ENCODE peak calls at places on chromosomes 16 and 17, in nine cellular contexts. A, J, D, W, S, B, M, P and O are unnamed samples.

GRCh38 chr17:79721993-79722671 is 8.6 kb upstream of the ENPP7 start:
- DNase-seq in A (no peak), J (no peak), D (no peak), W (peak; percentile 9), S (no peak), B (peak; percentile 49), M (no peak), P (no peak), O (no peak)

GRCh38 chr16:66844009-66844341 is 239 bp upstream of the CA7 start:
- DNase-seq in A (no peak), J (no peak), D (no peak), W (no peak), S (no peak), B (no peak), M (no peak), P (no peak), O (no peak)

GRCh38 chr16:52914428-52914827 is 138.3 kb downstream of the CHD9NB start:
- DNase-seq in A (no peak), J (no peak), D (no peak), W (no peak), S (no peak), B (no peak), M (no peak), P (no peak), O (no peak)

GRCh38 chr17:32206816-32207215 is 58.8 kb upstream of the RHBDL3 start:
- DNase-seq in A (no peak), J (no peak), D (no peak), W (no peak), S (peak; percentile 29), B (no peak), M (no peak), P (no peak), O (no peak)

GRCh38 chr17:17256316-17256715 is 19.3 kb upstream of the FLCN start:
- DNase-seq in A (no peak), J (no peak), D (no peak), W (no peak), S (no peak), B (no peak), M (no peak), P (no peak), O (no peak)

GRCh38 chr16:59920054-59920453 is 1185.9 kb upstream of the GOT2 start:
- DNase-seq in A (no peak), J (no peak), D (no peak), W (no peak), S (no peak), B (no peak), M (no peak), P (no peak), O (no peak)

GRCh38 chr17:11035681-11036080 is 197.8 kb upstream of the PIRT start:
- DNase-seq in A (no peak), J (no peak), D (no peak), W (no peak), S (no peak), B (no peak), M (no peak), P (no peak), O (no peak)

GRCh38 chr17:61382796-61383688 is 16.6 kb upstream of the TBX2 start:
- DNase-seq in A (no peak), J (no peak), D (no peak), W (no peak), S (no peak), B (no peak), M (no peak), P (no peak), O (no peak)

GRCh38 chr17:31533546-31534155 is 142.2 kb downstream of the RAB11FIP4 start:
- DNase-seq in A (peak; percentile 49), J (no peak), D (peak; percentile 43), W (peak; percentile 77), S (peak; percentile 75), B (peak; percentile 70), M (peak; percentile 23), P (no peak), O (peak; percentile 30)

GRCh38 chr16:50153648-50154368 is 702 bp downstream of the TENT4B start:
- DNase-seq in A (peak; percentile 45), J (no peak), D (no peak), W (peak; percentile 17), S (peak; percentile 25), B (peak; percentile 68), M (no peak), P (peak; percentile 28), O (no peak)

GRCh38 chr16:825298-826061 is 24.9 kb upstream of the GNG13 start:
- DNase-seq in A (no peak), J (no peak), D (no peak), W (no peak), S (no peak), B (no peak), M (no peak), P (peak; percentile 46), O (no peak)

GRCh38 chr17:80034977-80035686 is 540 bp downstream of the TBC1D16 start:
- DNase-seq in A (peak; percentile 66), J (no peak), D (no peak), W (peak; percentile 45), S (peak; percentile 39), B (peak; percentile 49), M (no peak), P (peak; percentile 46), O (no peak)

GRCh38 chr17:69320210-69320907 is 6.6 kb downstream of the ABCA5 start:
- DNase-seq in A (no peak), J (no peak), D (no peak), W (peak; percentile 63), S (peak; percentile 36), B (no peak), M (no peak), P (no peak), O (no peak)

GRCh38 chr17:29996458-29996857 is 55.0 kb downstream of the EFCAB5 start:
- DNase-seq in A (no peak), J (no peak), D (no peak), W (no peak), S (no peak), B (no peak), M (no peak), P (no peak), O (no peak)

GRCh38 chr16:78122774-78123315 is 23.4 kb downstream of the WWOX start:
- DNase-seq in A (peak; percentile 44), J (no peak), D (no peak), W (peak; percentile 70), S (peak; percentile 70), B (peak; percentile 62), M (peak; percentile 11), P (peak; percentile 19), O (no peak)

GRCh38 chr16:30562021-30562420 is 3.8 kb upstream of the ZNF764 start:
- DNase-seq in A (no peak), J (no peak), D (no peak), W (no peak), S (no peak), B (no peak), M (no peak), P (no peak), O (no peak)

GRCh38 chr16:79363035-79363434 is 237.5 kb downstream of the MAF start:
- DNase-seq in A (peak; percentile 13), J (no peak), D (no peak), W (no peak), S (no peak), B (no peak), M (no peak), P (no peak), O (no peak)

GRCh38 chr16:50684823-50685455 is 3.8 kb upstream of the SNX20 start:
- DNase-seq in A (peak; percentile 50), J (no peak), D (no peak), W (no peak), S (no peak), B (peak; percentile 82), M (no peak), P (no peak), O (no peak)

GRCh38 chr17:39123627-39124026 is 27.8 kb downstream of the PLXDC1 start:
- DNase-seq in A (no peak), J (no peak), D (no peak), W (no peak), S (no peak), B (no peak), M (no peak), P (no peak), O (no peak)

GRCh38 chr17:75240394-75241142 is 20.8 kb downstream of the GGA3 start:
- DNase-seq in A (peak; percentile 69), J (no peak), D (no peak), W (peak; percentile 31), S (peak; percentile 37), B (peak; percentile 70), M (no peak), P (peak; percentile 53), O (no peak)

GRCh38 chr16:72474511-72475123 is 302.7 kb upstream of the PMFBP1 start:
- DNase-seq in A (peak; percentile 11), J (peak; percentile 61), D (peak; percentile 95), W (peak; percentile 92), S (peak; percentile 79), B (peak; percentile 2), M (peak; percentile 79), P (no peak), O (no peak)

GRCh38 chr16:71863995-71864394 is 18.2 kb downstream of the ATXN1L start:
- DNase-seq in A (no peak), J (no peak), D (no peak), W (no peak), S (no peak), B (no peak), M (no peak), P (no peak), O (no peak)

DNA sequence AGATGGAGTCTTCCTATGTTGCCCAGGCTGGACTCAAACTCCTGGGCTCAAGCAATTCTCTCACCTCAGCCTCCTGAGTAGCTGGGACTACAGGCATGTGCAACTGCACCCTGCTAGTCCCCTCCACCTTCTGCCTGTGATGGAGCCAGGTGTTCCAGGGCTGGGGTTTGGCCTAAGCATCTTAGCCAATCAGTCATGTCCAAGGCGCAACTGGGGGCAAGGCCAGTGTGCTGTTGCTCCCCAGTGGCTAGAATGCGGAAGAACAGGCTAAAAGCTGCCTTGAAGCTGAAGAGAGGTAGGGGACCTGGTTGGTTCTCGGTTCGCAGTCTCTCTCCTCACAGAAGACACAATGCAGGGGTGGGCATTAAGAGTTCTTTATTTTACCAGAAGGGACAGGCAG is 18.6 kb downstream of the FLOT2 start:
- DNase-seq in A (peak; percentile 55), J (no peak), D (no peak), W (peak; percentile 55), S (peak; percentile 58), B (peak; percentile 31), M (no peak), P (no peak), O (no peak)
- TF ChIP-seq CTCF in A (no peak), J (peak; percentile 59), D (peak; percentile 49), W (peak; percentile 51), S (peak; percentile 51), B (no peak), M (peak; percentile 48), P (peak; percentile 30), O (peak; percentile 36)

GRCh38 chr16:25838724-25839186 is 147.0 kb downstream of the HS3ST4 start:
- DNase-seq in A (peak; percentile 26), J (peak; percentile 4), D (peak; percentile 14), W (peak; percentile 62), S (peak; percentile 62), B (peak; percentile 62), M (peak; percentile 11), P (no peak), O (peak; percentile 5)
- TF ChIP-seq CTCF in A (peak; percentile 81), J (peak; percentile 73), D (peak; percentile 61), W (peak; percentile 61), S (peak; percentile 69), B (peak; percentile 48), M (peak; percentile 72), P (peak; percentile 62), O (peak; percentile 65)

GRCh38 chr17:81397314-81398169 is 2.3 kb downstream of the BAHCC1 start:
- DNase-seq in A (peak; percentile 39), J (no peak), D (no peak), W (peak; percentile 78), S (peak; percentile 70), B (peak; percentile 82), M (no peak), P (peak; percentile 43), O (no peak)
- TF ChIP-seq CTCF in A (peak; percentile 38), J (peak; percentile 17), D (no peak), W (peak; percentile 18), S (no peak), B (no peak), M (peak; percentile 21), P (peak; percentile 16), O (no peak)

GRCh38 chr17:5541610-5542202 is 42.6 kb downstream of the NLRP1 start:
- DNase-seq in A (no peak), J (no peak), D (no peak), W (no peak), S (no peak), B (no peak), M (no peak), P (no peak), O (no peak)
- TF ChIP-seq CTCF in A (no peak), J (no peak), D (no peak), W (no peak), S (no peak), B (no peak), M (no peak), P (no peak), O (no peak)